ENCODE peak calls at places on chromosomes 13 and 19, in eight cellular contexts. P is neural progenitor cell, U is fibroblast of lung, L is endodermal cell, X is psoas muscle, G is mammary epithelial cell, S is vagina, E is uterus. N is an unnamed sample. For H3K4me1 and H3K27me3, the result is how much of the 10 kb centered on the place peaks cover.

GRCh38 chr19:46254776-46255175 is 25.2 kb downstream of the IGFL1 start:
- DNase-seq in S (no peak), P (no peak), E (no peak), L (no peak), X (no peak), G (peak), U (no peak), N (no peak)

GRCh38 chr13:99434258-99434788 is 66.9 kb upstream of the TM9SF2 start:
- DNase-seq in L (peak), P (no peak), X (no peak), S (no peak), G (no peak), U (no peak), E (no peak), N (peak)

GRCh38 chr13:89750371-89750770 is 1597.1 kb upstream of the MIR17HG start:
- DNase-seq in S (no peak), U (peak), X (no peak), G (no peak), E (no peak), P (no peak), L (no peak), N (no peak)

GRCh38 chr19:10748924-10749434 is 31.1 kb downstream of the DNM2 start:
- DNase-seq in E (no peak), X (no peak), G (peak), L (no peak), P (no peak), U (no peak), S (no peak), N (no peak)

GRCh38 chr13:38685974-38686571 is 804 bp upstream of the FREM2 start:
- DNase-seq in G (peak), L (peak), P (peak), X (no peak), E (no peak), U (peak), S (no peak), N (peak)

GRCh38 chr13:45133396-45134118 is 13.2 kb downstream of the GTF2F2 start:
- DNase-seq in X (no peak), U (peak), S (no peak), P (no peak), G (no peak), E (no peak), L (no peak), N (no peak)

GRCh38 chr13:90447735-90448103 is 899.8 kb upstream of the MIR17HG start:
- DNase-seq in X (no peak), G (peak), P (peak), U (peak), L (no peak), E (no peak), S (no peak), N (no peak)

GRCh38 chr13:40130871-40131636 is 475.6 kb downstream of the COG6 start:
- DNase-seq in P (no peak), L (no peak), X (no peak), S (no peak), U (peak), G (peak), E (no peak), N (no peak)

GRCh38 chr19:13056052-13056660 is 46.5 kb downstream of the LYL1 start:
- DNase-seq in E (peak), S (no peak), U (peak), L (peak), P (peak), X (no peak), G (peak), N (no peak)

GRCh38 chr19:419721-420515 is 11.0 kb upstream of the C2CD4C start:
- DNase-seq in G (no peak), S (no peak), L (no peak), P (no peak), X (peak), E (no peak), U (no peak), N (no peak)

GRCh38 chr13:30792257-30793000 is 57.1 kb downstream of the ALOX5AP start:
- DNase-seq in G (peak), E (peak), S (no peak), U (peak), L (peak), P (peak), X (peak), N (peak)

GRCh38 chr13:95918860-95919259 is 134.3 kb downstream of the UGGT2 start:
- DNase-seq in G (no peak), S (no peak), E (no peak), X (no peak), P (no peak), L (no peak), U (no peak), N (no peak)

GRCh38 chr13:99496322-99497142 is 4.7 kb upstream of the TM9SF2 start:
- DNase-seq in P (no peak), L (no peak), S (no peak), E (peak), U (peak), G (no peak), X (peak), N (peak)

GRCh38 chr13:83215627-83216026 is 666.6 kb downstream of the SLITRK1 start:
- DNase-seq in X (no peak), G (peak), S (no peak), P (no peak), E (no peak), L (no peak), U (peak), N (no peak)

GRCh38 chr19:13521066-13521465 is 14.8 kb upstream of the CACNA1A start:
- DNase-seq in P (no peak), U (no peak), L (no peak), G (no peak), X (no peak), E (no peak), S (no peak), N (no peak)

GRCh38 chr19:13195678-13196077 is 45.5 kb downstream of the IER2 start:
- DNase-seq in S (no peak), X (no peak), P (peak), G (no peak), E (no peak), U (no peak), L (peak), N (peak)

GRCh38 chr13:66635526-66635925 is 594.6 kb downstream of the PCDH9 start:
- DNase-seq in E (no peak), P (no peak), X (no peak), U (peak), S (no peak), L (no peak), G (peak), N (no peak)

GRCh38 chr19:45117167-45117594 is 24.2 kb downstream of the PPP1R37 start:
- DNase-seq in X (no peak), P (peak), G (no peak), S (no peak), L (peak), E (no peak), U (no peak), N (no peak)

GRCh38 chr13:107518780-107519179 is 696.6 kb downstream of the LIG4 start:
- DNase-seq in G (no peak), S (no peak), P (no peak), L (no peak), E (no peak), X (no peak), U (peak), N (no peak)

GRCh38 chr19:16585808-16586476 is 13.7 kb upstream of the SLC35E1 start:
- DNase-seq in U (no peak), L (no peak), S (no peak), E (no peak), G (peak), P (no peak), X (no peak), N (no peak)

GRCh38 chr13:30569901-30570576 is 47.7 kb upstream of the USPL1 start:
- DNase-seq in S (no peak), U (peak), L (peak), P (no peak), G (peak), E (peak), X (no peak), N (no peak)

GRCh38 chr13:73677041-73677589 is 457.1 kb downstream of the KLF12 start:
- DNase-seq in U (peak), E (no peak), G (peak), L (no peak), S (no peak), P (no peak), X (no peak), N (peak)

GRCh38 chr13:30551194-30551593 is 66.5 kb upstream of the USPL1 start:
- DNase-seq in S (no peak), L (no peak), P (peak), E (no peak), G (peak), U (peak), X (no peak), N (peak)

GRCh38 chr13:79404361-79404760 is 1.7 kb downstream of the RBM26 start:
- DNase-seq in X (no peak), E (no peak), L (no peak), P (peak), S (no peak), G (no peak), U (peak), N (no peak)

GRCh38 chr13:72194531-72194930 is 327.5 kb upstream of the DACH1 start:
- DNase-seq in G (peak), X (no peak), E (no peak), P (no peak), U (no peak), L (no peak), S (no peak), N (no peak)

GRCh38 chr13:73940098-73940497 is 194.1 kb downstream of the KLF12 start:
- DNase-seq in X (no peak), G (no peak), L (no peak), E (no peak), S (no peak), P (no peak), U (no peak), N (no peak)

GRCh38 chr19:46821512-46822359 is 28.9 kb downstream of the AP2S1 start:
- DNase-seq in X (no peak), L (peak), S (no peak), U (no peak), P (peak), G (no peak), E (no peak), N (no peak)

GRCh38 chr19:44142014-44142523 is 715 bp downstream of the ZNF234 start:
- DNase-seq in G (peak), L (peak), P (peak), S (no peak), U (peak), X (no peak), E (no peak), N (peak)

GRCh38 chr19:29662604-29663404 is 2.5 kb upstream of the PLEKHF1 start:
- DNase-seq in X (peak), P (no peak), E (peak), G (peak), L (no peak), S (no peak), U (peak), N (no peak)

GRCh38 chr19:10913716-10914340 is 14.6 kb downstream of the YIPF2 start:
- DNase-seq in X (no peak), S (no peak), L (no peak), U (no peak), G (no peak), E (no peak), P (no peak), N (no peak)

GRCh38 chr19:28466107-28467045 is 746.6 kb downstream of the UQCRFS1 start:
- DNase-seq in P (peak), G (peak), E (no peak), S (no peak), L (peak), U (peak), X (peak), N (peak)

GRCh38 chr13:31385534-31385933 is 185.8 kb downstream of the B3GLCT start:
- DNase-seq in X (no peak), E (no peak), P (no peak), L (no peak), U (no peak), G (no peak), S (no peak), N (no peak)

GRCh38 chr19:14030997-14031718 is 404 bp upstream of the IL27RA start:
- DNase-seq in X (peak), G (no peak), S (no peak), P (no peak), U (no peak), E (no peak), L (no peak), N (no peak)

GRCh38 chr19:10137751-10138682 is 18.3 kb upstream of the EIF3G start:
- DNase-seq in G (no peak), L (no peak), U (no peak), P (no peak), X (no peak), S (no peak), E (no peak), N (no peak)

GRCh38 chr13:60134376-60134775 is 29.4 kb downstream of the DIAPH3 start:
- DNase-seq in G (no peak), L (peak), E (no peak), U (peak), S (no peak), X (no peak), P (peak), N (no peak)

GRCh38 chr13:90868321-90868920 is 479.1 kb upstream of the MIR17HG start:
- DNase-seq in E (no peak), U (peak), L (no peak), P (peak), S (no peak), X (no peak), G (peak), N (no peak)

GRCh38 chr19:36030264-36031148 is 2.2 kb downstream of the CLIP3 start:
- DNase-seq in X (peak), U (no peak), G (peak), S (no peak), E (no peak), L (no peak), P (no peak), N (no peak)

GRCh38 chr19:32068805-32069204 is 276.6 kb upstream of the ZNF507 start:
- DNase-seq in G (peak), E (no peak), P (no peak), S (no peak), L (no peak), X (no peak), U (no peak), N (no peak)

GRCh38 chr19:1950640-1951039 is 9.7 kb downstream of the CSNK1G2 start:
- DNase-seq in U (no peak), S (no peak), P (no peak), E (no peak), G (no peak), X (no peak), L (no peak), N (no peak)
- H3K4me1 ChIP-seq in U (under half), S (under half), P (under half), E (under half), G (under half), X (under half), L (under half), N (under half)

DNA sequence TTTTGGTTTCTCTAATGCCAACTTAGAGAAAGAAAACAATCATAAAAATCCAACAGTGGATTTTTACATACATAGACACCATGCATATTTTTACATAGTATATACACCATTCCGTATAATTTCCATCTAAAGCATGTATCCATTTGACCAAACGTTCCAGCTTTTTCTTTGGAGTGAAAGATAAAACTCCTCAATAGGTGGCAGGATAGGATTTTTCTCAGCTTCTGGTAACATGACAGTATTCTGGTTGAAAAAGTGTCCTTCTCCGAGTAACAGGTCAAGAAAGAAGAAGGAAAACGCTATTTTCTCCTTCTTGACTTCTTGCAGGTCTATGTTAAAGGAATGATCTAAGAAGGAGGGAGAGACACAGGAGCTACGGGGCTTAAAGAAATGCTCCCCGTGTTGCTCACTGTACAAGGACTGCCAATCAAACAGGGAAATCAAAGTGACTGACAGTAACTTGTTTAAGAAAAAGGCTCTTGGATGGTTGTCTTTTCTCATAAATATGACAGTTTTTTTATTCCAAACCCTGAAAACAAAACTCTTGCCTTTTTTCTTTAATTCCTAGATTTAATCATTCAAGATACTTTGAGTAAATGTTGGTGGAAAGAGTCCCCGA is 11.5 kb downstream of the FLT1 start:
- DNase-seq in G (no peak), P (no peak), L (no peak), E (no peak), S (no peak), X (no peak), U (no peak), N (no peak)
- H3K27me3 ChIP-seq in G (under half), P (under half), L (under half), E (under half), S (under half), X (under half), U (under half), N (under half)

GRCh38 chr13:106488671-106489070 is 46.8 kb downstream of the EFNB2 start:
- DNase-seq in E (no peak), P (no peak), S (no peak), X (no peak), L (no peak), U (no peak), G (no peak), N (no peak)
- H3K4me1 ChIP-seq in E (under half), P (under half), S (under half), X (under half), L (under half), U (under half), G (under half), N (under half)

GRCh38 chr13:113002891-113003290 is 33.9 kb downstream of the MCF2L start:
- DNase-seq in U (no peak), L (no peak), P (no peak), G (no peak), X (no peak), E (no peak), S (no peak), N (no peak)
- H3K27me3 ChIP-seq in U (under half), L (under half), P (under half), G (under half), X (under half), E (under half), S (under half), N (under half)

DNA sequence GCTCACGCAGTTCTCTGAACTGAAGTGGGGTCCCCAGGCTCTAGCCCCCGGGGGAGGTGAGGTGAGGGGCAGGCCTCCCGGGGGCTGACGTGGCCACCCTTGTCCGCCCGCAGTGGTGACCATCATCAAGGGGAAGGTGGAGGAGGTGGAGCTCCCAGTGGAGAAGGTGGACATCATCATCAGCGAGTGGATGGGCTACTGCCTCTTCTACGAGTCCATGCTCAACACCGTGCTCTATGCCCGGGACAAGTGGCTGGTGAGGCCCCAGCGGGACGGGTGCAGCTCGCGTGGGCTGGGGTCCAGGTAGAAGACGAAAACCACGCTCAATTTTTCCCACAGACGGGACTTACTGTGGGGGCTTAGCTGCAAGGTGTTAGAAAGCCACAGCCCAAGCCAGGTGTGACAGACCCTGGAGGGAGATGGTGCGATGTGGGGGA is 5.6 kb upstream of the ADM5 start:
- DNase-seq in U (no peak), E (no peak), L (no peak), P (no peak), S (no peak), X (no peak), G (no peak), N (no peak)
- H3K4me1 ChIP-seq in U (under half), E (under half), L (under half), P (under half), S (under half), X (under half), G (under half), N (under half)

DNA sequence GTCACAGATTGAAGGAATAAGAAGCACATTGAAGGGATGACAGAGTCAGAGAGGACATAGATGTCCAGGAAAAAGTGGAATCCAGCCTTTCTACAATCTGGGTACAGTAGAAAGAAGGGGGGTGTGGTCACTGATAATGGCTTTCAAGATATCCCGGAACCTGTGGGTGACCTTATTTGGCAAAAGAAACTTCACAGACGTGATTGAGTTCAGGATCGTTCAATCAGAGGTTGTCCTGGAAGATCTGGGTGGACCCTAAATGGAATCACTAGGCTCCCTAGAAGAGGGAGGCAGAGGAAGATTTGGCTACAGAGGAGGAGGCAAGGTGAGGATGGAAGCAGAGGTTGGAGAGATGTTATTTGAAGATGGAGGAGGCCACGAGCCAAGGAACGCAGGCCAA is 13.0 kb upstream of the SYCN start:
- DNase-seq in E (no peak), P (no peak), S (no peak), L (no peak), X (no peak), U (no peak), G (no peak), N (no peak)
- H3K27me3 ChIP-seq in E (under half), P (under half), S (under half), L (under half), X (under half), U (under half), G (under half), N (under half)

GRCh38 chr19:5112681-5113080 is 143.8 kb downstream of the KDM4B start:
- DNase-seq in X (no peak), G (no peak), P (no peak), S (no peak), U (no peak), E (no peak), L (no peak), N (no peak)
- H3K4me1 ChIP-seq in X (under half), G (under half), P (under half), S (under half), U (under half), E (under half), L (under half), N (under half)

N was measured in Caco-2.